ENCODE peak calls at places on chromosomes 2 and 18, in six cellular contexts. One of them, this sample, is unnamed.

GRCh38 chr2:47026738-47027531 is 111.3 kb upstream of the MCFD2 start:
- DNase-seq in adrenal gland: no peak
- DNase-seq in esophagus squamous epithelium: no peak
- DNase-seq in psoas muscle: no peak
- DNase-seq in upper lobe of right lung: no peak
- DNase-seq in PC-9: peak; percentile 89
- DNase-seq in this sample: no peak

GRCh38 chr2:40173276-40173675 is 278.6 kb downstream of the SLC8A1 start:
- DNase-seq in adrenal gland: no peak
- DNase-seq in esophagus squamous epithelium: no peak
- DNase-seq in psoas muscle: no peak
- DNase-seq in upper lobe of right lung: no peak
- DNase-seq in PC-9: no peak
- DNase-seq in this sample: no peak

GRCh38 chr18:74775239-74775638 is 177.6 kb downstream of the ZNF407 start:
- DNase-seq in adrenal gland: no peak
- DNase-seq in esophagus squamous epithelium: no peak
- DNase-seq in psoas muscle: no peak
- DNase-seq in upper lobe of right lung: no peak
- DNase-seq in PC-9: no peak
- DNase-seq in this sample: no peak

GRCh38 chr2:132256251-132256902 is 94.6 kb upstream of the ANKRD30BL start:
- DNase-seq in adrenal gland: no peak
- DNase-seq in esophagus squamous epithelium: no peak
- DNase-seq in psoas muscle: no peak
- DNase-seq in upper lobe of right lung: no peak
- DNase-seq in PC-9: no peak
- DNase-seq in this sample: no peak

GRCh38 chr2:41937921-41938708 is 109.7 kb upstream of the PKDCC start:
- DNase-seq in adrenal gland: no peak
- DNase-seq in esophagus squamous epithelium: no peak
- DNase-seq in psoas muscle: no peak
- DNase-seq in upper lobe of right lung: no peak
- DNase-seq in PC-9: peak; percentile 88
- DNase-seq in this sample: peak; percentile 75

GRCh38 chr2:25894135-25894830 is 16.0 kb upstream of the ASXL2 start:
- DNase-seq in adrenal gland: peak; percentile 41
- DNase-seq in esophagus squamous epithelium: no peak
- DNase-seq in psoas muscle: no peak
- DNase-seq in upper lobe of right lung: peak; percentile 22
- DNase-seq in PC-9: no peak
- DNase-seq in this sample: no peak

GRCh38 chr18:54358495-54358793 is 738 bp downstream of the C18orf54 start:
- DNase-seq in adrenal gland: no peak
- DNase-seq in esophagus squamous epithelium: no peak
- DNase-seq in psoas muscle: no peak
- DNase-seq in upper lobe of right lung: no peak
- DNase-seq in PC-9: peak; percentile 33
- DNase-seq in this sample: no peak

GRCh38 chr2:182577816-182578215 is 138.2 kb upstream of the DNAJC10 start:
- DNase-seq in adrenal gland: no peak
- DNase-seq in esophagus squamous epithelium: no peak
- DNase-seq in psoas muscle: no peak
- DNase-seq in upper lobe of right lung: no peak
- DNase-seq in PC-9: no peak
- DNase-seq in this sample: no peak

GRCh38 chr2:159971365-159972122 is 90.9 kb downstream of the PLA2R1 start:
- DNase-seq in adrenal gland: no peak
- DNase-seq in esophagus squamous epithelium: no peak
- DNase-seq in psoas muscle: no peak
- DNase-seq in upper lobe of right lung: no peak
- DNase-seq in PC-9: no peak
- DNase-seq in this sample: no peak

DNA sequence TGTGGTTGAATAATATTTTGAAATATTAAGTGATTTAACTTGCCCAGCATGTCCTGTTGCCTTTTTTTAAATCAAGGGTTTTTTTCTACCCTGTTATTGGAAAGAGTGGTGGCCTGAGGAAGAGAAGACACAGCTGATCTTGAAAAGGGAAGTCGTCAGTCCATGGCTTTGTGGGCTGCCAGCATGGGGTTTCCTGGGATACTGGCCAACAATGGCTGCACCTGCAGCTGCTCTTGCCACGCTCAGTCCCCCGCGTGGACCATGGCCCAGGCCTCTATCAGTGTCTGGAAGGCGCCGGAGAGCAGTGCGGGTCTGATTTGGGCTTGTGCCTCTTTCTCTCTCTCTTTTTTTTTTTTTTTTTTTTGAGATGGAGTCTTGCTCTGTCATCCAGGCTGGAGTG is 99.3 kb downstream of the ASB1 start:
- DNase-seq in adrenal gland: no peak
- DNase-seq in esophagus squamous epithelium: no peak
- DNase-seq in psoas muscle: no peak
- DNase-seq in upper lobe of right lung: no peak
- DNase-seq in PC-9: no peak
- DNase-seq in this sample: no peak
- H3K4me1 ChIP-seq in adrenal gland: no peaks in the 10 kb centered on the region
- H3K4me1 ChIP-seq in esophagus squamous epithelium: peaks cover 19% of the 10 kb centered on the region
- H3K4me1 ChIP-seq in psoas muscle: no peaks in the 10 kb centered on the region
- H3K4me1 ChIP-seq in upper lobe of right lung: no peaks in the 10 kb centered on the region
- H3K4me1 ChIP-seq in PC-9: no peaks in the 10 kb centered on the region
- H3K4me1 ChIP-seq in this sample: no peaks in the 10 kb centered on the region

DNA sequence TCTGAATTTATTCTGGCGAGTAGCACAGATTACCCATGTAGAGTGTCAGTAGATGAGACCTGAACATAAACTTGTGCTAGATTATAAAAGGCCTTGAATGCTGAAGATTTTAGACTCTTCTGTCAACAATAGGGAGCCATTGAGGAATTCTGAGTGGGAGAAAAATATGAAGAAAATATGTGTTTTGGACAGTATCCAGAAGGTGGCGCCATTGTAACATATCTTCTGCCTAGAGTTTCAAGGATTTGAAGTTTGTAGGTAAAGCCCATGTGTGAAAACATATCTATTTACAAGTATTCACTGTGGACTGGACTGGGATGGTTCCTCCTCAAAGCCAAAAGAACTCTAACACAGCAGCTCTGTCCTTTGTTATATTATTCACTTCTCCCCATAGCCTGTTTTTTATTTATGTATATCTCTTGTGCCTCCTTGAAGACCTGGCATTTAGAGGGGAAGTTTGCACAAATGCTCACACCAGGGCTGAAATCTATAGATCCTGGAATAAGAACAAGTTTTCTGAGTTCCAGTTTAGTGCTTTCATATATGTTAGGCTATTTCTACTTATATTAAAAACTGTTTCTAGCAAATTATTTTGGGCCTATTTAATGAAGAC is 124.9 kb downstream of the RDH14 start:
- DNase-seq in adrenal gland: peak; percentile 41
- DNase-seq in esophagus squamous epithelium: no peak
- DNase-seq in psoas muscle: no peak
- DNase-seq in upper lobe of right lung: no peak
- DNase-seq in PC-9: peak; percentile 45
- DNase-seq in this sample: no peak
- TF ChIP-seq CTCF in adrenal gland: peak; percentile 53
- TF ChIP-seq CTCF in esophagus squamous epithelium: no peak
- TF ChIP-seq CTCF in psoas muscle: peak; percentile 53
- TF ChIP-seq CTCF in upper lobe of right lung: peak; percentile 59
- TF ChIP-seq CTCF in PC-9: peak; percentile 90
- TF ChIP-seq CTCF in this sample: peak; percentile 66

DNA sequence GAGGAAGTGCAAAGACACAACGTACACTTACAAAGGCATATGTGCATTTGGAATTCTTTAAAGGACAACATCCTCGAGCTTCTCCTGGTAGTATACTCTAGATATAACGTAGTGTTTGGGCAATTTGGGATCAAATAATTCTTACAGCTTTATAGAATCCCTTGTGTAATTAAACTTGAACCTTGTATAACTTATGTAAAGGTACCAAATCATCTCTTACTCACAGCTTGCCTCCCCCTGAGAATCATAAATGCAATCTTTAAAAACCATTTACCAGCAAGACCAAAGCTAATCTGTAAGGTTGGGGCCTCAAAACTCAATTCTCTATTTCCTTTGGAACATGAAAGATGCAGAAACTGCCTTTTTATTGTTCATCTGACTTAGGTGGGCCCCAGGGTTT is 12.2 kb upstream of the TNP1 start:
- DNase-seq in adrenal gland: no peak
- DNase-seq in esophagus squamous epithelium: no peak
- DNase-seq in psoas muscle: no peak
- DNase-seq in upper lobe of right lung: no peak
- DNase-seq in PC-9: no peak
- DNase-seq in this sample: no peak
- H3K27me3 ChIP-seq in adrenal gland: no peaks in the 10 kb centered on the region
- H3K27me3 ChIP-seq in esophagus squamous epithelium: no peaks in the 10 kb centered on the region
- H3K27me3 ChIP-seq in psoas muscle: no peaks in the 10 kb centered on the region
- H3K27me3 ChIP-seq in upper lobe of right lung: no peaks in the 10 kb centered on the region
- H3K27me3 ChIP-seq in PC-9: no peaks in the 10 kb centered on the region
- H3K27me3 ChIP-seq in this sample: no peaks in the 10 kb centered on the region

DNA sequence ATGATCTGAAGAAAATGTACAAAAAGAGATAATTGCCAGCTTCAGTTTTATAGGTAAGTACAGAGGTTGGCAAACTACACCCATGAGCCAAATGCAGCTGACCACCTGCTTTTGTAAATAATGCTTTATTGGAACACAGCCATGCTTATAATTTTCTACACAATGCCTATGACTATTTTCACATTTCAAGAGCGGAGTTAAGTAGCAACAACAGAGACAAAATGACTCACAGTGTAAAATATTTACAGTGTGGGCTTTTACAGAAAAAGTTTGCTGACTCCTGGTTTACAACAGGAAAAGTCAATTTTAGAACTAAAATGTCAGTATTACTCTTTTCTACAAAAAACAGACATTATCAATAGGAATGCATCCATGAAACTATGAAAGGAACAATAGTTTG is 26.0 kb downstream of the CWC22 start:
- DNase-seq in adrenal gland: no peak
- DNase-seq in esophagus squamous epithelium: no peak
- DNase-seq in psoas muscle: no peak
- DNase-seq in upper lobe of right lung: no peak
- DNase-seq in PC-9: no peak
- DNase-seq in this sample: no peak
- H3K4me1 ChIP-seq in adrenal gland: no peaks in the 10 kb centered on the region
- H3K4me1 ChIP-seq in esophagus squamous epithelium: no peaks in the 10 kb centered on the region
- H3K4me1 ChIP-seq in psoas muscle: no peaks in the 10 kb centered on the region
- H3K4me1 ChIP-seq in upper lobe of right lung: no peaks in the 10 kb centered on the region
- H3K4me1 ChIP-seq in PC-9: no peaks in the 10 kb centered on the region
- H3K4me1 ChIP-seq in this sample: no peaks in the 10 kb centered on the region

GRCh38 chr2:168687314-168687713 is 115.1 kb upstream of the NOSTRIN start:
- DNase-seq in adrenal gland: peak; percentile 31
- DNase-seq in esophagus squamous epithelium: no peak
- DNase-seq in psoas muscle: no peak
- DNase-seq in upper lobe of right lung: no peak
- DNase-seq in PC-9: no peak
- DNase-seq in this sample: no peak
- TF ChIP-seq CTCF in adrenal gland: peak; percentile 45
- TF ChIP-seq CTCF in esophagus squamous epithelium: no peak
- TF ChIP-seq CTCF in psoas muscle: peak; percentile 47
- TF ChIP-seq CTCF in upper lobe of right lung: no peak
- TF ChIP-seq CTCF in PC-9: peak; percentile 35
- TF ChIP-seq CTCF in this sample: peak; percentile 29

DNA sequence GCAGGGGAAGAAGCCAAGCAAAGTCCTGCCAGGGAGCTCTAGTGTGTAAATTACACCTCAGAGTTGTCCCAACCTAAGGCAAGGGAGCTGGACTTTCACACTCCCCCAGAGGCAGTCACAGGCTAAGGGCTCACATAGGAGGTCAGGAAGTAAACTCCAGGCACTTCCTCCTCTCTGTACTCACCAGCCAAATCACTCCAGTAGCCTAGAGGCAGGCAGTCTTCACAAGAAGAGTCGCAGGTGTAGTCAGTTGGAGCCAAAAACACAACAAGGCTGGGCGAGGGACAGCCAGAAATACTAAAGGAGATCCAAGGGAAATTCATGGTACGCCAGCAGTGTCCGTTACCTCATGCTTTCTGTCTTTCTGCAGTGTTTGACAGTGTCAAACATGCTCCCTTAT is 205.0 kb downstream of the C1D start:
- DNase-seq in adrenal gland: no peak
- DNase-seq in esophagus squamous epithelium: no peak
- DNase-seq in psoas muscle: no peak
- DNase-seq in upper lobe of right lung: no peak
- DNase-seq in PC-9: no peak
- DNase-seq in this sample: no peak
- H3K27me3 ChIP-seq in adrenal gland: peaks cover 2% of the 10 kb centered on the region
- H3K27me3 ChIP-seq in esophagus squamous epithelium: no peaks in the 10 kb centered on the region
- H3K27me3 ChIP-seq in psoas muscle: peaks cover 6% of the 10 kb centered on the region
- H3K27me3 ChIP-seq in upper lobe of right lung: no peaks in the 10 kb centered on the region
- H3K27me3 ChIP-seq in PC-9: peaks cover 5% of the 10 kb centered on the region
- H3K27me3 ChIP-seq in this sample: no peaks in the 10 kb centered on the region

DNA sequence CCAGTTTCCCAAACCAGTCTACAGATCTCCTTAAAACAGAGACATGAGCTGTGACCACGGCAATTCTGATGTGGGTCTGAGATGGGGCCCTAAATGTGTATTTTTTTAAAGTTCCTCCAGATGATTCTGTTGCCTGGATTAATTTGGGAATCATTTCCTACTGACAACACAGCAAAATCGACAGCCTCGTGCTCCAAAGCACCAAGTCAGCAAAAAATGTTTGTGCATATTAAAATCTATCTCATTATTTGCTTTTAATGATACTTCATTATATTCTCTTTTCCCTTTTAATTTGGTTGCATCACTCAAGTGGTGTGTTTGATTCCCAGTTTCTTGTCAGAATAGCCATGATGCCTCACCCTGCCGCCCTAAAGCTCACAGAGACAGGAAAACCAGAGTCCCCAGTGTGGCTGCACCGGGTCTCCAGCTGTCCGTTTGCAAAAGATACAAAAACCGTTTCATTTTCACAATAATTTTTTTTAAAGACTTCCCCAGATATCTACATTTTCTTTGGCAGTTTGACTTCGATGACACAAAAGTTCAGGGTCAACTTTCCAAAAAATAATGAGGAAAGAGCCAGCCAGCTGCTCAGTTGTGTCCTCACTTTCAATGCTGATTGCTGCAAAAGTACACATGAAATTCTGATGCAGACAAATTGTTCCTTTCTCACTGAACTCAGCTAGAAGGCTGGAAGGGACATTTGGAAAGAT is 443.2 kb upstream of the ID2 start:
- DNase-seq in adrenal gland: no peak
- DNase-seq in esophagus squamous epithelium: no peak
- DNase-seq in psoas muscle: peak; percentile 41
- DNase-seq in upper lobe of right lung: no peak
- DNase-seq in PC-9: no peak
- DNase-seq in this sample: no peak
- H3K4me1 ChIP-seq in adrenal gland: peaks cover 20% of the 10 kb centered on the region
- H3K4me1 ChIP-seq in esophagus squamous epithelium: peaks cover 18% of the 10 kb centered on the region
- H3K4me1 ChIP-seq in psoas muscle: peaks cover 3% of the 10 kb centered on the region
- H3K4me1 ChIP-seq in upper lobe of right lung: no peaks in the 10 kb centered on the region
- H3K4me1 ChIP-seq in PC-9: no peaks in the 10 kb centered on the region
- H3K4me1 ChIP-seq in this sample: no peaks in the 10 kb centered on the region